ENCODE peak calls at places on chromosomes 3 and 15, in five cellular contexts. One of them, this sample, is unnamed.

GRCh38 chr3:107690522-107691138 is 167.9 kb downstream of the BBX start:
- DNase-seq in central memory CD4-positive, alpha-beta T cell: peak; percentile 19
- DNase-seq in stimulated activated CD4-positive, alpha-beta T cell treated with anti-CD3 and anti-CD28 coated beads, Interleukin-4, amount 100 ng/mL, for 48 hours: no peak
- DNase-seq in NCI-H2171 treated with DMSO at 0.1 percent for 48 hours: peak; percentile 79
- DNase-seq in hippocampal formation: peak; percentile 54
- DNase-seq in this sample: peak; percentile 33

GRCh38 chr15:25677719-25678497 is 185.2 kb downstream of the ATP10A start:
- DNase-seq in NCI-H2171 treated with DMSO at 0.1 percent for 48 hours: no peak
- DNase-seq in stimulated activated CD4-positive, alpha-beta T cell treated with anti-CD3 and anti-CD28 coated beads, Interleukin-4, amount 100 ng/mL, for 48 hours: no peak
- DNase-seq in hippocampal formation: no peak
- DNase-seq in central memory CD4-positive, alpha-beta T cell: no peak
- DNase-seq in this sample: no peak

GRCh38 chr3:194540268-194540937 is 53.6 kb upstream of the ATP13A3 start:
- DNase-seq in hippocampal formation: no peak
- DNase-seq in NCI-H2171 treated with DMSO at 0.1 percent for 48 hours: no peak
- DNase-seq in central memory CD4-positive, alpha-beta T cell: no peak
- DNase-seq in stimulated activated CD4-positive, alpha-beta T cell treated with anti-CD3 and anti-CD28 coated beads, Interleukin-4, amount 100 ng/mL, for 48 hours: no peak
- DNase-seq in this sample: no peak

GRCh38 chr15:86690566-86690965 is 610.9 kb downstream of the AGBL1 start:
- DNase-seq in NCI-H2171 treated with DMSO at 0.1 percent for 48 hours: no peak
- DNase-seq in hippocampal formation: no peak
- DNase-seq in central memory CD4-positive, alpha-beta T cell: no peak
- DNase-seq in stimulated activated CD4-positive, alpha-beta T cell treated with anti-CD3 and anti-CD28 coated beads, Interleukin-4, amount 100 ng/mL, for 48 hours: no peak
- DNase-seq in this sample: no peak

GRCh38 chr15:79673416-79674123 is 223.2 kb downstream of the MTHFS start:
- DNase-seq in stimulated activated CD4-positive, alpha-beta T cell treated with anti-CD3 and anti-CD28 coated beads, Interleukin-4, amount 100 ng/mL, for 48 hours: peak; percentile 7
- DNase-seq in hippocampal formation: no peak
- DNase-seq in central memory CD4-positive, alpha-beta T cell: no peak
- DNase-seq in NCI-H2171 treated with DMSO at 0.1 percent for 48 hours: no peak
- DNase-seq in this sample: no peak

GRCh38 chr3:106114848-106115247 is 246.0 kb upstream of the CBLB start:
- DNase-seq in central memory CD4-positive, alpha-beta T cell: no peak
- DNase-seq in stimulated activated CD4-positive, alpha-beta T cell treated with anti-CD3 and anti-CD28 coated beads, Interleukin-4, amount 100 ng/mL, for 48 hours: no peak
- DNase-seq in NCI-H2171 treated with DMSO at 0.1 percent for 48 hours: no peak
- DNase-seq in hippocampal formation: no peak
- DNase-seq in this sample: no peak

GRCh38 chr3:127747751-127748521 is 74.4 kb downstream of the MGLL start:
- DNase-seq in NCI-H2171 treated with DMSO at 0.1 percent for 48 hours: peak; percentile 96
- DNase-seq in central memory CD4-positive, alpha-beta T cell: no peak
- DNase-seq in hippocampal formation: no peak
- DNase-seq in stimulated activated CD4-positive, alpha-beta T cell treated with anti-CD3 and anti-CD28 coated beads, Interleukin-4, amount 100 ng/mL, for 48 hours: no peak
- DNase-seq in this sample: no peak

GRCh38 chr3:18767756-18768303 is 342.7 kb upstream of the SATB1 start:
- DNase-seq in NCI-H2171 treated with DMSO at 0.1 percent for 48 hours: no peak
- DNase-seq in central memory CD4-positive, alpha-beta T cell: no peak
- DNase-seq in hippocampal formation: no peak
- DNase-seq in stimulated activated CD4-positive, alpha-beta T cell treated with anti-CD3 and anti-CD28 coated beads, Interleukin-4, amount 100 ng/mL, for 48 hours: no peak
- DNase-seq in this sample: no peak

GRCh38 chr3:149233323-149233722 is 11.7 kb upstream of the CP start:
- DNase-seq in stimulated activated CD4-positive, alpha-beta T cell treated with anti-CD3 and anti-CD28 coated beads, Interleukin-4, amount 100 ng/mL, for 48 hours: no peak
- DNase-seq in NCI-H2171 treated with DMSO at 0.1 percent for 48 hours: no peak
- DNase-seq in central memory CD4-positive, alpha-beta T cell: no peak
- DNase-seq in hippocampal formation: no peak
- DNase-seq in this sample: no peak

GRCh38 chr15:28921336-28921735 is 35.6 kb downstream of the APBA2 start:
- DNase-seq in central memory CD4-positive, alpha-beta T cell: no peak
- DNase-seq in stimulated activated CD4-positive, alpha-beta T cell treated with anti-CD3 and anti-CD28 coated beads, Interleukin-4, amount 100 ng/mL, for 48 hours: no peak
- DNase-seq in NCI-H2171 treated with DMSO at 0.1 percent for 48 hours: no peak
- DNase-seq in hippocampal formation: no peak
- DNase-seq in this sample: no peak

GRCh38 chr3:64548200-64548889 is 139.5 kb downstream of the ADAMTS9 start:
- DNase-seq in central memory CD4-positive, alpha-beta T cell: no peak
- DNase-seq in stimulated activated CD4-positive, alpha-beta T cell treated with anti-CD3 and anti-CD28 coated beads, Interleukin-4, amount 100 ng/mL, for 48 hours: no peak
- DNase-seq in NCI-H2171 treated with DMSO at 0.1 percent for 48 hours: no peak
- DNase-seq in hippocampal formation: no peak
- DNase-seq in this sample: no peak

GRCh38 chr15:65912235-65912634 is 42.9 kb downstream of the RAB11A start:
- DNase-seq in stimulated activated CD4-positive, alpha-beta T cell treated with anti-CD3 and anti-CD28 coated beads, Interleukin-4, amount 100 ng/mL, for 48 hours: no peak
- DNase-seq in NCI-H2171 treated with DMSO at 0.1 percent for 48 hours: no peak
- DNase-seq in hippocampal formation: no peak
- DNase-seq in central memory CD4-positive, alpha-beta T cell: no peak
- DNase-seq in this sample: no peak

GRCh38 chr3:141830508-141830907 is 45.9 kb upstream of the ATP1B3 start:
- DNase-seq in central memory CD4-positive, alpha-beta T cell: no peak
- DNase-seq in NCI-H2171 treated with DMSO at 0.1 percent for 48 hours: peak; percentile 3
- DNase-seq in hippocampal formation: no peak
- DNase-seq in stimulated activated CD4-positive, alpha-beta T cell treated with anti-CD3 and anti-CD28 coated beads, Interleukin-4, amount 100 ng/mL, for 48 hours: no peak
- DNase-seq in this sample: no peak

GRCh38 chr3:187130346-187131066 is 8.8 kb downstream of the RPL39L start:
- DNase-seq in NCI-H2171 treated with DMSO at 0.1 percent for 48 hours: peak; percentile 9
- DNase-seq in stimulated activated CD4-positive, alpha-beta T cell treated with anti-CD3 and anti-CD28 coated beads, Interleukin-4, amount 100 ng/mL, for 48 hours: peak; percentile 30
- DNase-seq in hippocampal formation: no peak
- DNase-seq in central memory CD4-positive, alpha-beta T cell: peak; percentile 83
- DNase-seq in this sample: peak; percentile 86

GRCh38 chr15:44668925-44669324 is 5.5 kb upstream of the SPG11 start:
- DNase-seq in central memory CD4-positive, alpha-beta T cell: peak; percentile 21
- DNase-seq in stimulated activated CD4-positive, alpha-beta T cell treated with anti-CD3 and anti-CD28 coated beads, Interleukin-4, amount 100 ng/mL, for 48 hours: no peak
- DNase-seq in hippocampal formation: no peak
- DNase-seq in NCI-H2171 treated with DMSO at 0.1 percent for 48 hours: no peak
- DNase-seq in this sample: no peak

GRCh38 chr3:57068437-57069089 is 8.1 kb downstream of the SPATA12 start:
- DNase-seq in central memory CD4-positive, alpha-beta T cell: no peak
- DNase-seq in stimulated activated CD4-positive, alpha-beta T cell treated with anti-CD3 and anti-CD28 coated beads, Interleukin-4, amount 100 ng/mL, for 48 hours: no peak
- DNase-seq in hippocampal formation: peak; percentile 17
- DNase-seq in NCI-H2171 treated with DMSO at 0.1 percent for 48 hours: no peak
- DNase-seq in this sample: no peak

GRCh38 chr3:194267744-194268658 is 83.1 kb downstream of the CPN2 start:
- DNase-seq in stimulated activated CD4-positive, alpha-beta T cell treated with anti-CD3 and anti-CD28 coated beads, Interleukin-4, amount 100 ng/mL, for 48 hours: no peak
- DNase-seq in central memory CD4-positive, alpha-beta T cell: no peak
- DNase-seq in NCI-H2171 treated with DMSO at 0.1 percent for 48 hours: no peak
- DNase-seq in hippocampal formation: no peak
- DNase-seq in this sample: no peak

GRCh38 chr3:11509175-11510000 is 134.3 kb downstream of the VGLL4 start:
- DNase-seq in hippocampal formation: no peak
- DNase-seq in stimulated activated CD4-positive, alpha-beta T cell treated with anti-CD3 and anti-CD28 coated beads, Interleukin-4, amount 100 ng/mL, for 48 hours: no peak
- DNase-seq in central memory CD4-positive, alpha-beta T cell: no peak
- DNase-seq in NCI-H2171 treated with DMSO at 0.1 percent for 48 hours: peak; percentile 78
- DNase-seq in this sample: no peak

GRCh38 chr15:99582508-99582960 is 16.8 kb downstream of the MEF2A start:
- DNase-seq in central memory CD4-positive, alpha-beta T cell: no peak
- DNase-seq in NCI-H2171 treated with DMSO at 0.1 percent for 48 hours: no peak
- DNase-seq in hippocampal formation: no peak
- DNase-seq in stimulated activated CD4-positive, alpha-beta T cell treated with anti-CD3 and anti-CD28 coated beads, Interleukin-4, amount 100 ng/mL, for 48 hours: no peak
- DNase-seq in this sample: no peak

GRCh38 chr3:150844484-150844883 is 60.8 kb downstream of the MINDY4B start:
- DNase-seq in NCI-H2171 treated with DMSO at 0.1 percent for 48 hours: no peak
- DNase-seq in stimulated activated CD4-positive, alpha-beta T cell treated with anti-CD3 and anti-CD28 coated beads, Interleukin-4, amount 100 ng/mL, for 48 hours: no peak
- DNase-seq in central memory CD4-positive, alpha-beta T cell: no peak
- DNase-seq in hippocampal formation: no peak
- DNase-seq in this sample: no peak

GRCh38 chr3:146189519-146190173 is 28.7 kb upstream of the PLOD2 start:
- DNase-seq in NCI-H2171 treated with DMSO at 0.1 percent for 48 hours: peak; percentile 64
- DNase-seq in stimulated activated CD4-positive, alpha-beta T cell treated with anti-CD3 and anti-CD28 coated beads, Interleukin-4, amount 100 ng/mL, for 48 hours: no peak
- DNase-seq in central memory CD4-positive, alpha-beta T cell: peak; percentile 6
- DNase-seq in hippocampal formation: peak; percentile 48
- DNase-seq in this sample: peak; percentile 12

GRCh38 chr3:63943678-63944077 is 31.5 kb upstream of the SCAANT1 start:
- DNase-seq in hippocampal formation: no peak
- DNase-seq in central memory CD4-positive, alpha-beta T cell: no peak
- DNase-seq in NCI-H2171 treated with DMSO at 0.1 percent for 48 hours: no peak
- DNase-seq in stimulated activated CD4-positive, alpha-beta T cell treated with anti-CD3 and anti-CD28 coated beads, Interleukin-4, amount 100 ng/mL, for 48 hours: no peak
- DNase-seq in this sample: no peak

GRCh38 chr3:190486201-190486865 is 27.6 kb upstream of the IL1RAP start:
- DNase-seq in central memory CD4-positive, alpha-beta T cell: no peak
- DNase-seq in NCI-H2171 treated with DMSO at 0.1 percent for 48 hours: no peak
- DNase-seq in stimulated activated CD4-positive, alpha-beta T cell treated with anti-CD3 and anti-CD28 coated beads, Interleukin-4, amount 100 ng/mL, for 48 hours: no peak
- DNase-seq in hippocampal formation: no peak
- DNase-seq in this sample: no peak

GRCh38 chr3:11132861-11133260 is 21.4 kb upstream of the HRH1 start:
- DNase-seq in NCI-H2171 treated with DMSO at 0.1 percent for 48 hours: no peak
- DNase-seq in stimulated activated CD4-positive, alpha-beta T cell treated with anti-CD3 and anti-CD28 coated beads, Interleukin-4, amount 100 ng/mL, for 48 hours: no peak
- DNase-seq in hippocampal formation: no peak
- DNase-seq in central memory CD4-positive, alpha-beta T cell: no peak
- DNase-seq in this sample: no peak

GRCh38 chr3:16370872-16371740 is 106.1 kb downstream of the OXNAD1 start:
- DNase-seq in central memory CD4-positive, alpha-beta T cell: no peak
- DNase-seq in hippocampal formation: no peak
- DNase-seq in NCI-H2171 treated with DMSO at 0.1 percent for 48 hours: peak; percentile 8
- DNase-seq in stimulated activated CD4-positive, alpha-beta T cell treated with anti-CD3 and anti-CD28 coated beads, Interleukin-4, amount 100 ng/mL, for 48 hours: no peak
- DNase-seq in this sample: no peak

GRCh38 chr3:110736332-110736731 is 335.3 kb upstream of the NECTIN3 start:
- DNase-seq in hippocampal formation: no peak
- DNase-seq in central memory CD4-positive, alpha-beta T cell: no peak
- DNase-seq in NCI-H2171 treated with DMSO at 0.1 percent for 48 hours: no peak
- DNase-seq in stimulated activated CD4-positive, alpha-beta T cell treated with anti-CD3 and anti-CD28 coated beads, Interleukin-4, amount 100 ng/mL, for 48 hours: no peak
- DNase-seq in this sample: no peak

GRCh38 chr3:139302084-139302800 is 41.6 kb upstream of the MRPS22 start:
- DNase-seq in NCI-H2171 treated with DMSO at 0.1 percent for 48 hours: no peak
- DNase-seq in stimulated activated CD4-positive, alpha-beta T cell treated with anti-CD3 and anti-CD28 coated beads, Interleukin-4, amount 100 ng/mL, for 48 hours: no peak
- DNase-seq in central memory CD4-positive, alpha-beta T cell: no peak
- DNase-seq in hippocampal formation: no peak
- DNase-seq in this sample: no peak

GRCh38 chr3:127100459-127101410 is 92.2 kb upstream of the PRR23E start:
- DNase-seq in central memory CD4-positive, alpha-beta T cell: no peak
- DNase-seq in hippocampal formation: no peak
- DNase-seq in NCI-H2171 treated with DMSO at 0.1 percent for 48 hours: no peak
- DNase-seq in stimulated activated CD4-positive, alpha-beta T cell treated with anti-CD3 and anti-CD28 coated beads, Interleukin-4, amount 100 ng/mL, for 48 hours: no peak
- DNase-seq in this sample: no peak

GRCh38 chr3:105647047-105647446 is 221.8 kb downstream of the CBLB start:
- DNase-seq in NCI-H2171 treated with DMSO at 0.1 percent for 48 hours: no peak
- DNase-seq in central memory CD4-positive, alpha-beta T cell: no peak
- DNase-seq in hippocampal formation: no peak
- DNase-seq in stimulated activated CD4-positive, alpha-beta T cell treated with anti-CD3 and anti-CD28 coated beads, Interleukin-4, amount 100 ng/mL, for 48 hours: no peak
- DNase-seq in this sample: no peak

GRCh38 chr3:62556121-62556520 is 182.8 kb upstream of the FEZF2 start:
- DNase-seq in hippocampal formation: no peak
- DNase-seq in central memory CD4-positive, alpha-beta T cell: no peak
- DNase-seq in NCI-H2171 treated with DMSO at 0.1 percent for 48 hours: no peak
- DNase-seq in stimulated activated CD4-positive, alpha-beta T cell treated with anti-CD3 and anti-CD28 coated beads, Interleukin-4, amount 100 ng/mL, for 48 hours: no peak
- DNase-seq in this sample: no peak

GRCh38 chr3:30752961-30753360 is 141.5 kb downstream of the GADL1 start:
- DNase-seq in NCI-H2171 treated with DMSO at 0.1 percent for 48 hours: no peak
- DNase-seq in central memory CD4-positive, alpha-beta T cell: no peak
- DNase-seq in stimulated activated CD4-positive, alpha-beta T cell treated with anti-CD3 and anti-CD28 coated beads, Interleukin-4, amount 100 ng/mL, for 48 hours: no peak
- DNase-seq in hippocampal formation: no peak
- DNase-seq in this sample: no peak

GRCh38 chr3:138600341-138600740 is 6.3 kb upstream of the CEP70 start:
- DNase-seq in central memory CD4-positive, alpha-beta T cell: no peak
- DNase-seq in NCI-H2171 treated with DMSO at 0.1 percent for 48 hours: no peak
- DNase-seq in stimulated activated CD4-positive, alpha-beta T cell treated with anti-CD3 and anti-CD28 coated beads, Interleukin-4, amount 100 ng/mL, for 48 hours: no peak
- DNase-seq in hippocampal formation: no peak
- DNase-seq in this sample: no peak

GRCh38 chr3:58009749-58010535 is 1.7 kb downstream of the FLNB start:
- DNase-seq in stimulated activated CD4-positive, alpha-beta T cell treated with anti-CD3 and anti-CD28 coated beads, Interleukin-4, amount 100 ng/mL, for 48 hours: no peak
- DNase-seq in NCI-H2171 treated with DMSO at 0.1 percent for 48 hours: peak; percentile 54
- DNase-seq in hippocampal formation: no peak
- DNase-seq in central memory CD4-positive, alpha-beta T cell: no peak
- DNase-seq in this sample: no peak

GRCh38 chr15:73959012-73959581 is 32.8 kb downstream of the LOXL1 start:
- DNase-seq in hippocampal formation: no peak
- DNase-seq in stimulated activated CD4-positive, alpha-beta T cell treated with anti-CD3 and anti-CD28 coated beads, Interleukin-4, amount 100 ng/mL, for 48 hours: no peak
- DNase-seq in central memory CD4-positive, alpha-beta T cell: peak; percentile 50
- DNase-seq in NCI-H2171 treated with DMSO at 0.1 percent for 48 hours: peak; percentile 74
- DNase-seq in this sample: peak; percentile 59

GRCh38 chr15:84588053-84588874 is 12.5 kb upstream of the ZSCAN2 start:
- DNase-seq in hippocampal formation: peak; percentile 63
- DNase-seq in stimulated activated CD4-positive, alpha-beta T cell treated with anti-CD3 and anti-CD28 coated beads, Interleukin-4, amount 100 ng/mL, for 48 hours: peak; percentile 79
- DNase-seq in NCI-H2171 treated with DMSO at 0.1 percent for 48 hours: peak; percentile 86
- DNase-seq in central memory CD4-positive, alpha-beta T cell: peak; percentile 75
- DNase-seq in this sample: peak; percentile 81

GRCh38 chr3:133938770-133939495 is 43.3 kb upstream of the RAB6B start:
- DNase-seq in central memory CD4-positive, alpha-beta T cell: no peak
- DNase-seq in NCI-H2171 treated with DMSO at 0.1 percent for 48 hours: no peak
- DNase-seq in hippocampal formation: peak; percentile 40
- DNase-seq in stimulated activated CD4-positive, alpha-beta T cell treated with anti-CD3 and anti-CD28 coated beads, Interleukin-4, amount 100 ng/mL, for 48 hours: no peak
- DNase-seq in this sample: no peak